ENCODE peak calls at places on chromosomes 1 and 21, in nine cellular contexts. One of them, this sample, is unnamed.

GRCh38 chr1:185775505-185775904 is 41.3 kb downstream of the HMCN1 start:
- DNase-seq in suprapubic skin: no peak
- DNase-seq in lower lobe of right lung: no peak
- DNase-seq in adrenal gland: no peak
- DNase-seq in breast epithelium: no peak
- DNase-seq in sigmoid colon: no peak
- DNase-seq in tibial artery: no peak
- DNase-seq in IMR-90: no peak
- DNase-seq in Peyer's patch: no peak
- DNase-seq in this sample: no peak

GRCh38 chr1:205261946-205262668 is 34.4 kb downstream of the TMCC2 start:
- DNase-seq in suprapubic skin: no peak
- DNase-seq in lower lobe of right lung: no peak
- DNase-seq in adrenal gland: no peak
- DNase-seq in breast epithelium: no peak
- DNase-seq in sigmoid colon: no peak
- DNase-seq in tibial artery: no peak
- DNase-seq in IMR-90: peak; percentile 83
- DNase-seq in Peyer's patch: no peak
- DNase-seq in this sample: no peak

GRCh38 chr1:74835046-74835445 is 102.1 kb downstream of the TYW3 start:
- DNase-seq in suprapubic skin: no peak
- DNase-seq in lower lobe of right lung: no peak
- DNase-seq in adrenal gland: no peak
- DNase-seq in breast epithelium: no peak
- DNase-seq in sigmoid colon: no peak
- DNase-seq in tibial artery: no peak
- DNase-seq in IMR-90: peak; percentile 85
- DNase-seq in Peyer's patch: no peak
- DNase-seq in this sample: no peak

GRCh38 chr1:28535180-28535579 is 17.7 kb upstream of the TRNAU1AP start:
- DNase-seq in suprapubic skin: no peak
- DNase-seq in lower lobe of right lung: no peak
- DNase-seq in adrenal gland: no peak
- DNase-seq in breast epithelium: no peak
- DNase-seq in sigmoid colon: no peak
- DNase-seq in tibial artery: no peak
- DNase-seq in IMR-90: no peak
- DNase-seq in Peyer's patch: no peak
- DNase-seq in this sample: no peak

GRCh38 chr1:178702141-178702540 is 22.9 kb upstream of the RALGPS2 start:
- DNase-seq in suprapubic skin: no peak
- DNase-seq in lower lobe of right lung: no peak
- DNase-seq in adrenal gland: no peak
- DNase-seq in breast epithelium: no peak
- DNase-seq in sigmoid colon: no peak
- DNase-seq in tibial artery: no peak
- DNase-seq in IMR-90: peak; percentile 71
- DNase-seq in Peyer's patch: no peak
- DNase-seq in this sample: no peak

GRCh38 chr1:33402234-33402633 is 28.7 kb downstream of the PHC2 start:
- DNase-seq in suprapubic skin: no peak
- DNase-seq in lower lobe of right lung: no peak
- DNase-seq in adrenal gland: no peak
- DNase-seq in breast epithelium: no peak
- DNase-seq in sigmoid colon: no peak
- DNase-seq in tibial artery: no peak
- DNase-seq in IMR-90: no peak
- DNase-seq in Peyer's patch: no peak
- DNase-seq in this sample: no peak

GRCh38 chr21:29170935-29171334 is 40.5 kb downstream of the MAP3K7CL start:
- DNase-seq in suprapubic skin: no peak
- DNase-seq in lower lobe of right lung: no peak
- DNase-seq in adrenal gland: no peak
- DNase-seq in breast epithelium: no peak
- DNase-seq in sigmoid colon: no peak
- DNase-seq in tibial artery: no peak
- DNase-seq in IMR-90: no peak
- DNase-seq in Peyer's patch: no peak
- DNase-seq in this sample: no peak

GRCh38 chr1:203408485-203409229 is 57.7 kb upstream of the FMOD start:
- DNase-seq in suprapubic skin: peak; percentile 92
- DNase-seq in lower lobe of right lung: peak; percentile 59
- DNase-seq in adrenal gland: peak; percentile 92
- DNase-seq in breast epithelium: peak; percentile 69
- DNase-seq in sigmoid colon: peak; percentile 97
- DNase-seq in tibial artery: peak; percentile 97
- DNase-seq in IMR-90: peak; percentile 82
- DNase-seq in Peyer's patch: peak; percentile 90
- DNase-seq in this sample: peak; percentile 95

GRCh38 chr1:162420120-162420519 is 8.2 kb upstream of the SH2D1B start:
- DNase-seq in suprapubic skin: no peak
- DNase-seq in lower lobe of right lung: no peak
- DNase-seq in adrenal gland: no peak
- DNase-seq in breast epithelium: no peak
- DNase-seq in sigmoid colon: no peak
- DNase-seq in tibial artery: no peak
- DNase-seq in IMR-90: no peak
- DNase-seq in Peyer's patch: no peak
- DNase-seq in this sample: no peak

GRCh38 chr1:80392529-80392928 is 1386.0 kb upstream of the ADGRL4 start:
- DNase-seq in suprapubic skin: no peak
- DNase-seq in lower lobe of right lung: no peak
- DNase-seq in adrenal gland: no peak
- DNase-seq in breast epithelium: no peak
- DNase-seq in sigmoid colon: no peak
- DNase-seq in tibial artery: no peak
- DNase-seq in IMR-90: no peak
- DNase-seq in Peyer's patch: no peak
- DNase-seq in this sample: no peak

GRCh38 chr1:214843281-214843680 is 239.3 kb upstream of the KCNK2 start:
- DNase-seq in suprapubic skin: no peak
- DNase-seq in lower lobe of right lung: no peak
- DNase-seq in adrenal gland: no peak
- DNase-seq in breast epithelium: no peak
- DNase-seq in sigmoid colon: no peak
- DNase-seq in tibial artery: no peak
- DNase-seq in IMR-90: peak; percentile 70
- DNase-seq in Peyer's patch: no peak
- DNase-seq in this sample: no peak

GRCh38 chr1:63327417-63328139 is 5.2 kb downstream of the FOXD3 start:
- DNase-seq in suprapubic skin: no peak
- DNase-seq in lower lobe of right lung: peak; percentile 72
- DNase-seq in adrenal gland: peak; percentile 46
- DNase-seq in breast epithelium: no peak
- DNase-seq in sigmoid colon: peak; percentile 77
- DNase-seq in tibial artery: no peak
- DNase-seq in IMR-90: peak; percentile 62
- DNase-seq in Peyer's patch: peak; percentile 74
- DNase-seq in this sample: peak; percentile 84

GRCh38 chr1:3019516-3020051 is 1.7 kb upstream of the ACTRT2 start:
- DNase-seq in suprapubic skin: peak; percentile 75
- DNase-seq in lower lobe of right lung: peak; percentile 40
- DNase-seq in adrenal gland: no peak
- DNase-seq in breast epithelium: no peak
- DNase-seq in sigmoid colon: peak; percentile 54
- DNase-seq in tibial artery: peak; percentile 60
- DNase-seq in IMR-90: no peak
- DNase-seq in Peyer's patch: peak; percentile 41
- DNase-seq in this sample: peak; percentile 62

GRCh38 chr1:3018051-3018471 is 3.2 kb upstream of the ACTRT2 start:
- DNase-seq in suprapubic skin: peak; percentile 58
- DNase-seq in lower lobe of right lung: no peak
- DNase-seq in adrenal gland: no peak
- DNase-seq in breast epithelium: no peak
- DNase-seq in sigmoid colon: peak; percentile 48
- DNase-seq in tibial artery: peak; percentile 58
- DNase-seq in IMR-90: no peak
- DNase-seq in Peyer's patch: peak; percentile 34
- DNase-seq in this sample: peak; percentile 71

GRCh38 chr1:3018576-3018975 is 2.7 kb upstream of the ACTRT2 start:
- DNase-seq in suprapubic skin: peak; percentile 35
- DNase-seq in lower lobe of right lung: peak; percentile 39
- DNase-seq in adrenal gland: no peak
- DNase-seq in breast epithelium: no peak
- DNase-seq in sigmoid colon: peak; percentile 57
- DNase-seq in tibial artery: peak; percentile 59
- DNase-seq in IMR-90: no peak
- DNase-seq in Peyer's patch: no peak
- DNase-seq in this sample: peak; percentile 67

GRCh38 chr1:3020263-3020909 is 881 bp upstream of the ACTRT2 start:
- DNase-seq in suprapubic skin: no peak
- DNase-seq in lower lobe of right lung: no peak
- DNase-seq in adrenal gland: no peak
- DNase-seq in breast epithelium: no peak
- DNase-seq in sigmoid colon: peak; percentile 39
- DNase-seq in tibial artery: peak; percentile 59
- DNase-seq in IMR-90: no peak
- DNase-seq in Peyer's patch: no peak
- DNase-seq in this sample: peak; percentile 62

DNA sequence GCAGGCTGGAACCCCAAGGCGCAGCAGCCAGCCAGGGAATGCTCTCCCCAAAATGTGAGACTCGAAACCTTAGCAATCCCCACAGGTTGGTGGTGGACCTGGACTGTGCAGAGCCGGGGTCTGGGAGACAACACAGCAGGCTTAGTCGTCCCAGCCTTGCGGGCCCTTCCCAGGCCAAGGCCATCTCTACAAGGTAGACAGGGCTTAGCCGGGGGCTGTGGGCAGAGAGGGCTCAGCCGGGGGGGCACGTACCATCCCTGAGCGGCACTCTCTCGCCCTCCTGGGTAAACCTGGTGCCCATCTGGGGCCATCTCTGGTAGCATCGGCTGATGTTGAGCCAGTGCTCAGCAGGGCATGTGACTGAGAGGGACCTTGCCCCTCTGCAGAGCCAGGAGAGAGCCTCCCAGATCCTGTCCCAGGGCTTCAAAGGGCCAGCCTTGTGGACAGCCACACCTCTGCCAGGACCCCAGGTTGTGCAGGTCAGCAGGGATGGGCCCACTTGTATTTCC is 2.2 kb upstream of the ACTRT2 start:
- DNase-seq in suprapubic skin: no peak
- DNase-seq in lower lobe of right lung: no peak
- DNase-seq in adrenal gland: no peak
- DNase-seq in breast epithelium: no peak
- DNase-seq in sigmoid colon: peak; percentile 57
- DNase-seq in tibial artery: peak; percentile 48
- DNase-seq in IMR-90: no peak
- DNase-seq in Peyer's patch: peak; percentile 32
- DNase-seq in this sample: peak; percentile 66
- H3K9me3 ChIP-seq in suprapubic skin: no peaks in the 10 kb centered on the region
- H3K9me3 ChIP-seq in lower lobe of right lung: no peaks in the 10 kb centered on the region
- H3K9me3 ChIP-seq in adrenal gland: no peaks in the 10 kb centered on the region
- H3K9me3 ChIP-seq in breast epithelium: no peaks in the 10 kb centered on the region
- H3K9me3 ChIP-seq in sigmoid colon: no peaks in the 10 kb centered on the region
- H3K9me3 ChIP-seq in tibial artery: no peaks in the 10 kb centered on the region
- H3K9me3 ChIP-seq in IMR-90: peaks cover 61% of the 10 kb centered on the region
- H3K9me3 ChIP-seq in Peyer's patch: no peaks in the 10 kb centered on the region
- H3K9me3 ChIP-seq in this sample: no peaks in the 10 kb centered on the region

GRCh38 chr1:59436637-59437036 is 139.7 kb downstream of the FGGY start:
- DNase-seq in suprapubic skin: no peak
- DNase-seq in lower lobe of right lung: no peak
- DNase-seq in adrenal gland: no peak
- DNase-seq in breast epithelium: no peak
- DNase-seq in sigmoid colon: no peak
- DNase-seq in tibial artery: no peak
- DNase-seq in IMR-90: no peak
- DNase-seq in Peyer's patch: no peak
- DNase-seq in this sample: no peak

GRCh38 chr1:59433440-59433813 is 136.5 kb downstream of the FGGY start:
- DNase-seq in suprapubic skin: no peak
- DNase-seq in lower lobe of right lung: no peak
- DNase-seq in adrenal gland: no peak
- DNase-seq in breast epithelium: no peak
- DNase-seq in sigmoid colon: no peak
- DNase-seq in tibial artery: no peak
- DNase-seq in IMR-90: no peak
- DNase-seq in Peyer's patch: no peak
- DNase-seq in this sample: peak; percentile 55

GRCh38 chr1:59432531-59433439 is 135.9 kb downstream of the FGGY start:
- DNase-seq in suprapubic skin: no peak
- DNase-seq in lower lobe of right lung: no peak
- DNase-seq in adrenal gland: no peak
- DNase-seq in breast epithelium: no peak
- DNase-seq in sigmoid colon: no peak
- DNase-seq in tibial artery: no peak
- DNase-seq in IMR-90: no peak
- DNase-seq in Peyer's patch: no peak
- DNase-seq in this sample: no peak

GRCh38 chr1:59431566-59432294 is 134.8 kb downstream of the FGGY start:
- DNase-seq in suprapubic skin: no peak
- DNase-seq in lower lobe of right lung: no peak
- DNase-seq in adrenal gland: no peak
- DNase-seq in breast epithelium: no peak
- DNase-seq in sigmoid colon: no peak
- DNase-seq in tibial artery: no peak
- DNase-seq in IMR-90: no peak
- DNase-seq in Peyer's patch: no peak
- DNase-seq in this sample: no peak

GRCh38 chr1:59434336-59434735 is 137.4 kb downstream of the FGGY start:
- DNase-seq in suprapubic skin: no peak
- DNase-seq in lower lobe of right lung: no peak
- DNase-seq in adrenal gland: no peak
- DNase-seq in breast epithelium: no peak
- DNase-seq in sigmoid colon: no peak
- DNase-seq in tibial artery: no peak
- DNase-seq in IMR-90: no peak
- DNase-seq in Peyer's patch: no peak
- DNase-seq in this sample: peak; percentile 51
- H3K27ac ChIP-seq in suprapubic skin: peak overlapping the region; percentile 55
- H3K27ac ChIP-seq in lower lobe of right lung: no peak overlapping the region
- H3K27ac ChIP-seq in adrenal gland: no peak overlapping the region
- H3K27ac ChIP-seq in breast epithelium: no peak overlapping the region
- H3K27ac ChIP-seq in sigmoid colon: peak overlapping the region; percentile 34
- H3K27ac ChIP-seq in tibial artery: peak overlapping the region; percentile 56
- H3K27ac ChIP-seq in IMR-90: no peak overlapping the region
- H3K27ac ChIP-seq in Peyer's patch: no peak overlapping the region
- H3K27ac ChIP-seq in this sample: no peak overlapping the region

DNA sequence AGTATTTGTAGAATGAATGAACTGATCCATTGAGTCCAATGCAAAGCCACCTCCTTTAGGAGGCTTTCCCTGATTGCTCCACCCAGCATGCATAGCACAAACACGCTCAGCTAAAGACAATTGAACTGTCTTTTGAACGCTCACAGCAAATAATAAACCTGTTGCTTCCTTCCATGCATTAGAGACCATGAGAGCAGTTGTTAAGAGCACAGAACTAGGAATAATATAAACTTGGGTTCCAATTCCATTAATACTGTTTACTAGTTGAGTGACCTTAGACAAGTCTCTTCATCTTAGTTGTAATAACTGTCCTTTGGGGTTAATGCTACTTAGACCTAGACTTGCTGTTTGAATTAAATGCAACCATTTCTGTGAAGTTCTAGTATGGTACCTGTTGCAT is 5.9 kb upstream of the MEF2D start:
- DNase-seq in suprapubic skin: no peak
- DNase-seq in lower lobe of right lung: no peak
- DNase-seq in adrenal gland: no peak
- DNase-seq in breast epithelium: no peak
- DNase-seq in sigmoid colon: no peak
- DNase-seq in tibial artery: no peak
- DNase-seq in IMR-90: no peak
- DNase-seq in Peyer's patch: no peak
- DNase-seq in this sample: no peak
- H3K4me1 ChIP-seq in suprapubic skin: peaks cover 78% of the 10 kb centered on the region
- H3K4me1 ChIP-seq in lower lobe of right lung: peaks cover 81% of the 10 kb centered on the region
- H3K4me1 ChIP-seq in adrenal gland: peaks cover 57% of the 10 kb centered on the region
- H3K4me1 ChIP-seq in breast epithelium: peaks cover 18% of the 10 kb centered on the region
- H3K4me1 ChIP-seq in sigmoid colon: peaks cover 85% of the 10 kb centered on the region
- H3K4me1 ChIP-seq in tibial artery: peaks cover 82% of the 10 kb centered on the region
- H3K4me1 ChIP-seq in IMR-90: peaks cover 53% of the 10 kb centered on the region
- H3K4me1 ChIP-seq in Peyer's patch: peaks cover 62% of the 10 kb centered on the region
- H3K4me1 ChIP-seq in this sample: peaks cover 3% of the 10 kb centered on the region

GRCh38 chr21:10418649-10419048 is 102.7 kb upstream of the TPTE start:
- DNase-seq in suprapubic skin: no peak
- DNase-seq in lower lobe of right lung: no peak
- DNase-seq in adrenal gland: no peak
- DNase-seq in breast epithelium: no peak
- DNase-seq in sigmoid colon: no peak
- DNase-seq in tibial artery: peak; percentile 52
- DNase-seq in IMR-90: no peak
- DNase-seq in Peyer's patch: no peak
- DNase-seq in this sample: no peak
- H3K9me3 ChIP-seq in suprapubic skin: peaks cover 32% of the 10 kb centered on the region
- H3K9me3 ChIP-seq in lower lobe of right lung: peaks cover 41% of the 10 kb centered on the region
- H3K9me3 ChIP-seq in adrenal gland: no peaks in the 10 kb centered on the region
- H3K9me3 ChIP-seq in breast epithelium: peaks cover 60% of the 10 kb centered on the region
- H3K9me3 ChIP-seq in sigmoid colon: no peaks in the 10 kb centered on the region
- H3K9me3 ChIP-seq in tibial artery: peaks cover 17% of the 10 kb centered on the region
- H3K9me3 ChIP-seq in IMR-90: peaks cover 50% of the 10 kb centered on the region
- H3K9me3 ChIP-seq in Peyer's patch: no peaks in the 10 kb centered on the region
- H3K9me3 ChIP-seq in this sample: no peaks in the 10 kb centered on the region

This sample was measured in aorta.